ENCODE peak calls at places on chromosomes 3 and 15, in seven cellular contexts. K is HepG2, C is GM12878, T is HCT116, Z is H1, U is SK-N-SH, J is K562. I is an unnamed sample.

GRCh38 chr3:46080124-46080991 is 53.1 kb upstream of the XCR1 start:
- DNase-seq in K (no peak), C (no peak), T (no peak), Z (no peak), U (no peak), J (no peak), I (no peak)

GRCh38 chr3:129486057-129487035 is 42.1 kb upstream of the RHO start:
- DNase-seq in K (no peak), C (peak; percentile 7), T (no peak), Z (no peak), U (no peak), J (no peak), I (peak; percentile 63)

GRCh38 chr3:63048365-63048764 is 173.1 kb upstream of the CADPS start:
- DNase-seq in K (no peak), C (no peak), T (no peak), Z (no peak), U (no peak), J (no peak), I (no peak)

GRCh38 chr15:38414351-38414750 is 39.6 kb upstream of the FAM98B start:
- DNase-seq in K (peak; percentile 30), C (no peak), T (peak; percentile 23), Z (peak; percentile 38), U (peak; percentile 54), J (peak; percentile 68), I (peak; percentile 48)

GRCh38 chr3:128541246-128541645 is 48.2 kb upstream of the GATA2 start:
- DNase-seq in K (no peak), C (no peak), T (no peak), Z (no peak), U (no peak), J (no peak), I (no peak)

GRCh38 chr3:56468184-56469106 is at the start of gene ERC2:
- DNase-seq in K (peak; percentile 34), C (no peak), T (no peak), Z (peak; percentile 75), U (peak; percentile 92), J (no peak), I (peak; percentile 12)

GRCh38 chr3:51997935-51998596 is 2.4 kb upstream of the RPL29 start:
- DNase-seq in K (peak; percentile 64), C (no peak), T (no peak), Z (no peak), U (no peak), J (no peak), I (peak; percentile 80)

GRCh38 chr15:93027413-93027812 is 61.6 kb downstream of the RGMA start:
- DNase-seq in K (no peak), C (no peak), T (no peak), Z (no peak), U (no peak), J (no peak), I (no peak)

GRCh38 chr3:86792316-86792715 is 198.6 kb downstream of the VGLL3 start:
- DNase-seq in K (no peak), C (no peak), T (no peak), Z (no peak), U (no peak), J (no peak), I (no peak)

GRCh38 chr15:55283295-55284147 is 6.1 kb downstream of the RAB27A start:
- DNase-seq in K (no peak), C (no peak), T (no peak), Z (no peak), U (no peak), J (no peak), I (no peak)

GRCh38 chr15:60301024-60301423 is 96.8 kb downstream of the ANXA2 start:
- DNase-seq in K (no peak), C (no peak), T (peak; percentile 27), Z (no peak), U (no peak), J (peak; percentile 13), I (no peak)

GRCh38 chr3:52310861-52311566 is 5.1 kb upstream of the DNAH1 start:
- DNase-seq in K (no peak), C (peak; percentile 47), T (no peak), Z (no peak), U (no peak), J (no peak), I (no peak)

GRCh38 chr3:20422391-20422790 is 236.4 kb upstream of the SGO1 start:
- DNase-seq in K (no peak), C (no peak), T (no peak), Z (no peak), U (no peak), J (no peak), I (peak; percentile 94)

GRCh38 chr3:112811150-112811884 is 35.3 kb downstream of the CD200R1L start:
- DNase-seq in K (no peak), C (no peak), T (no peak), Z (no peak), U (no peak), J (no peak), I (no peak)

GRCh38 chr3:39601241-39601640 is 133.8 kb downstream of the MOBP start:
- DNase-seq in K (no peak), C (no peak), T (no peak), Z (no peak), U (no peak), J (no peak), I (no peak)

GRCh38 chr15:38564557-38565286 is at the start of gene RASGRP1:
- DNase-seq in K (peak; percentile 12), C (no peak), T (no peak), Z (no peak), U (peak; percentile 86), J (peak; percentile 78), I (peak; percentile 78)

GRCh38 chr3:172134352-172134751 is 95.0 kb downstream of the FNDC3B start:
- DNase-seq in K (no peak), C (peak; percentile 58), T (no peak), Z (no peak), U (no peak), J (no peak), I (no peak)

GRCh38 chr3:154981201-154981600 is 98.9 kb upstream of the MME start:
- DNase-seq in K (no peak), C (no peak), T (no peak), Z (no peak), U (no peak), J (no peak), I (no peak)

GRCh38 chr3:146701246-146701645 is 96.1 kb upstream of the PLSCR5 start:
- DNase-seq in K (no peak), C (no peak), T (no peak), Z (no peak), U (no peak), J (no peak), I (no peak)

DNA sequence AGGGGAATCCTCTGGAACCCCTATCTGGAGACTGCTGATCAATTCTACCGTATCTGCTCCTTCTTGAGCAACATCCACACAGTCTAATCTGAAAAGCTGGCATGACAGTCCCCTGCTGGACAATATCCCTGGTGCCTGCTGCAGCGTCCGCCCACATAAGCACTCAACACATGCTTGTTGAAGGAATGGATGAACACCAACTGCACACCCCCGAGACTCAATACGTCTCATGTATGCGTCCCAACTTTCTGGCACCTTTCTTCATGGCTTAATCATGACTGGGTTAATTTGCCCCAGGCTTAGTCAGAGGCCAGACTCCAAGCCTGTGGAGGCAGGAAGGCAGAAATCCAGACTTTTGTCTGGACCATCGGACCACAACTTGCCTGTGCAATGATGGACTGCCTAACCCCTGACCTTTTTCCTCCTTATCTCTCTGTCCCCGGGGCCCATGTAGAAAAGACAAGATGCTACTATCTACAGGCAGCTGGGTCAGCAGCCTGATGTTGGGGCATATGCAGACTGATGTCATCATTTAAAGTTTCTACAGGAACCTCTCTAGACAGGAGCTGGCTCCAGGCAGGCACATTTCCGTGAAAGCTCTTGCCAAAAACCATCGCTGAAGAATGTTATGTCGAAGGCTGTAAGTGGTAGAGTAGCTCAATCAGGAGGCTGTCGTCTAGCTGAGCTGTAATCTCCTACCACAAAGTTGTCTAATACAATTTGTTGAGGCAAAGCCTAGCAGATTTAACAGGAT is 114.1 kb upstream of the TPM1 start:
- DNase-seq in K (peak; percentile 37), C (no peak), T (no peak), Z (no peak), U (peak; percentile 60), J (peak; percentile 34), I (no peak)
- TF ChIP-seq JUND in K (no peak), C (no peak), T (no peak), Z (no peak), U (peak; percentile 84), J (no peak), I (no peak)

GRCh38 chr3:10883478-10884234 is 67.6 kb downstream of the SLC6A11 start:
- DNase-seq in K (peak; percentile 33), C (no peak), T (peak; percentile 8), Z (no peak), U (peak; percentile 60), J (peak; percentile 38), I (peak; percentile 44)
- TF ChIP-seq JUND in K (no peak), C (no peak), T (no peak), Z (no peak), U (no peak), J (no peak), I (no peak)

DNA sequence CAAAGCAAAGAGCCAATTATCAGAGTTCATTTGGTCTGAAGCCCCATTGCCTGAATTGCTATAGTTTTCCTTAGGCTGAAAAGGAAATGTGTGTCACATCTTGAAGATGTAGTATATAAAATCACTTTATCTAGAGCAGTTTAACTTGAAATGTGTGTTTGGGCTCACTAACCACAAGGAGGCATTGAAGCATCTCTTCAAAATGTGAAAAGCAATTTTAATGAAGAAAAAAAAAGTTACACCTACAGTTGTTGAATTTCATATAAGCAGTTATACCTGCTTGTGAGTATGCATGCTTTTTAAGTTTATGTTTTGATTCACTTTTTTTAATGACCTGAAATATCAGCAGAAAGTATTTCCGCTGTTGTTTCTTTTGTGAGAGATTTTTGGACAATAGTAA is 129.3 kb downstream of the IQCH start:
- DNase-seq in K (no peak), C (no peak), T (no peak), Z (no peak), U (no peak), J (no peak), I (no peak)
- TF ChIP-seq JUND in K (no peak), C (no peak), T (no peak), Z (no peak), U (no peak), J (no peak), I (no peak)

GRCh38 chr15:57256941-57257340 is 119.4 kb upstream of the CGNL1 start:
- DNase-seq in K (no peak), C (no peak), T (no peak), Z (no peak), U (no peak), J (no peak), I (peak; percentile 20)

GRCh38 chr15:57251941-57252340 is 124.4 kb upstream of the CGNL1 start:
- DNase-seq in K (no peak), C (no peak), T (no peak), Z (no peak), U (no peak), J (no peak), I (no peak)

GRCh38 chr15:57255751-57256150 is 120.6 kb upstream of the CGNL1 start:
- DNase-seq in K (no peak), C (no peak), T (no peak), Z (no peak), U (no peak), J (no peak), I (no peak)

GRCh38 chr15:57251308-57251707 is 125.0 kb upstream of the CGNL1 start:
- DNase-seq in K (no peak), C (no peak), T (no peak), Z (no peak), U (no peak), J (no peak), I (no peak)

DNA sequence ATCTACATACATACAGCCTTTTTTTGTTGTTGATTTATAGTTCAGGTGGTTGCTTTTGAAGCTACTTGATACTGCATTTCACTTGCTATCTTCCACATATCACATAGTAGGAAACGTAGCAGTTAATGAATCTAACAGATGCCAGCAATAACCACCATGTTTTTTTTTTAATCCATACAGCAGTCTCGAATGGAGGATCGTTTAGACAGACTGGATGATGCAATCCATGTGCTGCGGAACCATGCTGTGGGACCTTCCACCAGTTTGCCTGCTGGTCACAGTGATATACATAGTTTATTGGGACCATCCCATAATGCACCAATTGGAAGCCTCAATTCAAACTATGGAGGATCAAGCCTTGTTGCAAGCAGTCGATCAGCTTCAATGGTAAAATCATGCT is 123.2 kb upstream of the CGNL1 start:
- DNase-seq in K (no peak), C (no peak), T (no peak), Z (no peak), U (no peak), J (peak; percentile 11), I (no peak)
- TF ChIP-seq JUND in K (no peak), C (no peak), T (no peak), Z (peak; percentile 79), U (no peak), J (no peak), I (no peak)